ENCODE peak calls at places on chromosome 16, in ten cellular contexts. One of them, this sample, is unnamed.

GRCh38 chr16:3431779-3432219 is 11.5 kb downstream of the ZNF597 start:
- DNase-seq in A549: no peak
- DNase-seq in DND-41: no peak
- DNase-seq in kidney: peak; percentile 74
- DNase-seq in OCI-LY7: no peak
- DNase-seq in H9: no peak
- DNase-seq in neural progenitor cell: no peak
- DNase-seq in mammary epithelial cell: no peak
- DNase-seq in MM.1S: peak; percentile 80
- DNase-seq in right cardiac atrium: peak; percentile 86
- DNase-seq in this sample: no peak

GRCh38 chr16:22217890-22218730 is 12.0 kb downstream of the EEF2K start:
- DNase-seq in right cardiac atrium: peak; percentile 65
- DNase-seq in mammary epithelial cell: no peak
- DNase-seq in A549: peak; percentile 45
- DNase-seq in DND-41: no peak
- DNase-seq in OCI-LY7: peak; percentile 38
- DNase-seq in kidney: no peak
- DNase-seq in MM.1S: no peak
- DNase-seq in H9: peak; percentile 59
- DNase-seq in neural progenitor cell: no peak
- DNase-seq in this sample: peak; percentile 71

GRCh38 chr16:79194291-79194690 is 406.2 kb downstream of the MAF start:
- DNase-seq in mammary epithelial cell: no peak
- DNase-seq in DND-41: no peak
- DNase-seq in MM.1S: no peak
- DNase-seq in H9: no peak
- DNase-seq in A549: no peak
- DNase-seq in kidney: no peak
- DNase-seq in right cardiac atrium: no peak
- DNase-seq in OCI-LY7: no peak
- DNase-seq in neural progenitor cell: no peak
- DNase-seq in this sample: no peak

GRCh38 chr16:46731691-46732555 is 16.2 kb downstream of the MYLK3 start:
- DNase-seq in right cardiac atrium: peak; percentile 79
- DNase-seq in MM.1S: no peak
- DNase-seq in mammary epithelial cell: no peak
- DNase-seq in H9: no peak
- DNase-seq in A549: no peak
- DNase-seq in kidney: peak; percentile 51
- DNase-seq in neural progenitor cell: no peak
- DNase-seq in DND-41: no peak
- DNase-seq in OCI-LY7: no peak
- DNase-seq in this sample: no peak

GRCh38 chr16:528111-529011 is 849 bp downstream of the CAPN15 start:
- DNase-seq in neural progenitor cell: peak; percentile 62
- DNase-seq in right cardiac atrium: peak; percentile 74
- DNase-seq in DND-41: peak; percentile 36
- DNase-seq in mammary epithelial cell: peak; percentile 78
- DNase-seq in OCI-LY7: peak; percentile 37
- DNase-seq in MM.1S: peak; percentile 17
- DNase-seq in H9: no peak
- DNase-seq in kidney: no peak
- DNase-seq in A549: peak; percentile 36
- DNase-seq in this sample: peak; percentile 69

GRCh38 chr16:1046271-1046955 is 26.1 kb upstream of the SSTR5 start:
- DNase-seq in DND-41: no peak
- DNase-seq in kidney: no peak
- DNase-seq in neural progenitor cell: no peak
- DNase-seq in right cardiac atrium: no peak
- DNase-seq in A549: no peak
- DNase-seq in MM.1S: no peak
- DNase-seq in H9: no peak
- DNase-seq in OCI-LY7: no peak
- DNase-seq in mammary epithelial cell: no peak
- DNase-seq in this sample: no peak

GRCh38 chr16:24018485-24018884 is 182.7 kb downstream of the PRKCB start:
- DNase-seq in H9: no peak
- DNase-seq in A549: no peak
- DNase-seq in DND-41: no peak
- DNase-seq in mammary epithelial cell: no peak
- DNase-seq in right cardiac atrium: no peak
- DNase-seq in MM.1S: no peak
- DNase-seq in neural progenitor cell: no peak
- DNase-seq in OCI-LY7: no peak
- DNase-seq in kidney: no peak
- DNase-seq in this sample: no peak

GRCh38 chr16:194516-194915 is 14.3 kb downstream of the HBQ1 start:
- DNase-seq in MM.1S: no peak
- DNase-seq in OCI-LY7: no peak
- DNase-seq in right cardiac atrium: no peak
- DNase-seq in H9: no peak
- DNase-seq in mammary epithelial cell: no peak
- DNase-seq in kidney: no peak
- DNase-seq in DND-41: no peak
- DNase-seq in neural progenitor cell: no peak
- DNase-seq in A549: no peak
- DNase-seq in this sample: no peak

GRCh38 chr16:31386157-31386984 is 6.8 kb upstream of the ITGAD start:
- DNase-seq in kidney: no peak
- DNase-seq in OCI-LY7: no peak
- DNase-seq in MM.1S: peak; percentile 72
- DNase-seq in A549: peak; percentile 49
- DNase-seq in neural progenitor cell: no peak
- DNase-seq in H9: no peak
- DNase-seq in DND-41: no peak
- DNase-seq in mammary epithelial cell: peak; percentile 89
- DNase-seq in right cardiac atrium: no peak
- DNase-seq in this sample: peak; percentile 55

GRCh38 chr16:50281391-50282009 is 15.1 kb downstream of the ADCY7 start:
- DNase-seq in A549: no peak
- DNase-seq in kidney: peak; percentile 53
- DNase-seq in MM.1S: no peak
- DNase-seq in right cardiac atrium: peak; percentile 58
- DNase-seq in DND-41: no peak
- DNase-seq in mammary epithelial cell: no peak
- DNase-seq in H9: no peak
- DNase-seq in OCI-LY7: peak; percentile 20
- DNase-seq in neural progenitor cell: no peak
- DNase-seq in this sample: peak; percentile 51

GRCh38 chr16:9522589-9522988 is 431.1 kb downstream of the HAPSTR1 start:
- DNase-seq in mammary epithelial cell: no peak
- DNase-seq in H9: no peak
- DNase-seq in neural progenitor cell: no peak
- DNase-seq in A549: no peak
- DNase-seq in kidney: no peak
- DNase-seq in MM.1S: no peak
- DNase-seq in OCI-LY7: no peak
- DNase-seq in right cardiac atrium: no peak
- DNase-seq in DND-41: no peak
- DNase-seq in this sample: no peak

GRCh38 chr16:18803569-18804462 is 2.5 kb upstream of the ARL6IP1 start:
- DNase-seq in OCI-LY7: peak; percentile 35
- DNase-seq in kidney: no peak
- DNase-seq in neural progenitor cell: no peak
- DNase-seq in mammary epithelial cell: no peak
- DNase-seq in MM.1S: no peak
- DNase-seq in DND-41: no peak
- DNase-seq in right cardiac atrium: no peak
- DNase-seq in H9: no peak
- DNase-seq in A549: no peak
- DNase-seq in this sample: no peak

GRCh38 chr16:30527635-30528178 is 1.3 kb upstream of the ZNF768 start:
- DNase-seq in neural progenitor cell: no peak
- DNase-seq in mammary epithelial cell: peak; percentile 84
- DNase-seq in A549: no peak
- DNase-seq in kidney: peak; percentile 69
- DNase-seq in DND-41: no peak
- DNase-seq in H9: no peak
- DNase-seq in OCI-LY7: peak; percentile 88
- DNase-seq in right cardiac atrium: no peak
- DNase-seq in MM.1S: peak; percentile 51
- DNase-seq in this sample: peak; percentile 92

GRCh38 chr16:53836680-53837079 is 132.7 kb downstream of the FTO start:
- DNase-seq in neural progenitor cell: no peak
- DNase-seq in kidney: no peak
- DNase-seq in H9: no peak
- DNase-seq in mammary epithelial cell: no peak
- DNase-seq in DND-41: no peak
- DNase-seq in right cardiac atrium: no peak
- DNase-seq in OCI-LY7: no peak
- DNase-seq in A549: no peak
- DNase-seq in MM.1S: no peak
- DNase-seq in this sample: no peak

GRCh38 chr16:85029981-85030381 is 2.4 kb downstream of the KIAA0513 start:
- DNase-seq in A549: no peak
- DNase-seq in right cardiac atrium: no peak
- DNase-seq in H9: no peak
- DNase-seq in DND-41: no peak
- DNase-seq in mammary epithelial cell: no peak
- DNase-seq in neural progenitor cell: no peak
- DNase-seq in kidney: no peak
- DNase-seq in MM.1S: no peak
- DNase-seq in OCI-LY7: no peak
- DNase-seq in this sample: no peak

GRCh38 chr16:85027968-85028637 is 508 bp downstream of the KIAA0513 start:
- DNase-seq in A549: no peak
- DNase-seq in mammary epithelial cell: no peak
- DNase-seq in MM.1S: no peak
- DNase-seq in kidney: no peak
- DNase-seq in H9: no peak
- DNase-seq in neural progenitor cell: peak; percentile 73
- DNase-seq in OCI-LY7: peak; percentile 15
- DNase-seq in DND-41: no peak
- DNase-seq in right cardiac atrium: no peak
- DNase-seq in this sample: peak; percentile 49

GRCh38 chr16:85027349-85027967 is at the start of gene KIAA0513:
- DNase-seq in H9: peak; percentile 91
- DNase-seq in right cardiac atrium: peak; percentile 98
- DNase-seq in MM.1S: peak; percentile 83
- DNase-seq in A549: peak; percentile 92
- DNase-seq in kidney: peak; percentile 98
- DNase-seq in DND-41: peak; percentile 94
- DNase-seq in neural progenitor cell: peak; percentile 98
- DNase-seq in OCI-LY7: peak; percentile 97
- DNase-seq in mammary epithelial cell: peak; percentile 89
- DNase-seq in this sample: peak; percentile 98

GRCh38 chr16:85028638-85029412 is 1.2 kb downstream of the KIAA0513 start:
- DNase-seq in OCI-LY7: no peak
- DNase-seq in DND-41: peak; percentile 23
- DNase-seq in H9: no peak
- DNase-seq in neural progenitor cell: no peak
- DNase-seq in mammary epithelial cell: peak; percentile 90
- DNase-seq in A549: no peak
- DNase-seq in kidney: peak; percentile 88
- DNase-seq in right cardiac atrium: peak; percentile 72
- DNase-seq in MM.1S: peak; percentile 56
- DNase-seq in this sample: peak; percentile 52

GRCh38 chr16:85029413-85029794 is 1.8 kb downstream of the KIAA0513 start:
- DNase-seq in H9: no peak
- DNase-seq in DND-41: peak; percentile 22
- DNase-seq in kidney: no peak
- DNase-seq in mammary epithelial cell: peak; percentile 87
- DNase-seq in right cardiac atrium: no peak
- DNase-seq in neural progenitor cell: no peak
- DNase-seq in MM.1S: peak; percentile 17
- DNase-seq in A549: no peak
- DNase-seq in OCI-LY7: no peak
- DNase-seq in this sample: no peak
- H3K27ac ChIP-seq in H9: no peak overlapping the region
- H3K27ac ChIP-seq in DND-41: no peak overlapping the region
- H3K27ac ChIP-seq in kidney: no peak overlapping the region
- H3K27ac ChIP-seq in mammary epithelial cell: no peak overlapping the region
- H3K27ac ChIP-seq in right cardiac atrium: no peak overlapping the region
- H3K27ac ChIP-seq in neural progenitor cell: no peak overlapping the region
- H3K27ac ChIP-seq in MM.1S: peak overlapping the region; percentile 81
- H3K27ac ChIP-seq in A549: no peak overlapping the region
- H3K27ac ChIP-seq in OCI-LY7: no peak overlapping the region
- H3K27ac ChIP-seq in this sample: no peak overlapping the region

DNA sequence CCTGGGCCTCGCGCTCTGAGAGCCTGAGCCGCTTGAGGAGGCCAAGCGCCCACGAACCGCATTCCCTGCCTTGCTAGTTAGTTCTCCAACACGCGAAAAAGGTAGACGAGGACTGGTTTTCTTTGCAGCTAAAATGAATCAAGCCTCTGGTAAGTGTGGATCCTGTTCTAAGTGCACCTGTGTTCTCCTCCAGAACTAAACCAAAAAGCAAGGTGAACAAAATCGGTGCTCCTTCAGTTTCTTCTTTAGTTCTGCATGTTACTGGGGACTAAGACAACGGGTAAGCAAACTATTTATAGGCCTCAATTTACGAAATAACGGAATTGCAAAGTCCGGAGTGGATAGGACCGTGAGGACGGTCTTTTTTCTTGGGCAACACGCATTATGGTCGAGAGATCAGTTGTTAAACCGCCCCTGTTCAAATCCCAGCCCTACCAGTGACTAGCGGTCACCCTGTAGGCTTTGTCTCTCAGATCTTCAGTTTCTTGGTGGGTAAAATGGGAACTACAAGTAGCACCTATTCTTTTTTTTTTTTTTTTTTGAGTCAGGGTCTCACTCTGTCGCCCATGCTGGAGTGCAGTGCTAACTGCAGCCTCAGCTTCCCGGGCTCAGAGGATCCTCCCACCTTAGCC is 993 bp upstream of the ANKRD11 start:
- DNase-seq in DND-41: peak; percentile 32
- DNase-seq in kidney: no peak
- DNase-seq in right cardiac atrium: no peak
- DNase-seq in OCI-LY7: peak; percentile 62
- DNase-seq in A549: peak; percentile 46
- DNase-seq in neural progenitor cell: peak; percentile 53
- DNase-seq in mammary epithelial cell: no peak
- DNase-seq in MM.1S: no peak
- DNase-seq in H9: no peak
- DNase-seq in this sample: peak; percentile 59
- H3K27ac ChIP-seq in DND-41: peak overlapping the region; percentile 86
- H3K27ac ChIP-seq in kidney: peak overlapping the region; percentile 90
- H3K27ac ChIP-seq in right cardiac atrium: peak overlapping the region; percentile 95
- H3K27ac ChIP-seq in OCI-LY7: peak overlapping the region; percentile 54
- H3K27ac ChIP-seq in A549: peak overlapping the region; percentile 78
- H3K27ac ChIP-seq in neural progenitor cell: peak overlapping the region; percentile 46
- H3K27ac ChIP-seq in mammary epithelial cell: peak overlapping the region; percentile 78
- H3K27ac ChIP-seq in MM.1S: peak overlapping the region; percentile 86
- H3K27ac ChIP-seq in H9: no peak overlapping the region
- H3K27ac ChIP-seq in this sample: no peak overlapping the region

GRCh38 chr16:57191056-57191536 is 5.0 kb downstream of the RSPRY1 start:
- DNase-seq in right cardiac atrium: no peak
- DNase-seq in neural progenitor cell: no peak
- DNase-seq in mammary epithelial cell: peak; percentile 77
- DNase-seq in MM.1S: no peak
- DNase-seq in H9: no peak
- DNase-seq in A549: no peak
- DNase-seq in kidney: no peak
- DNase-seq in DND-41: no peak
- DNase-seq in OCI-LY7: no peak
- DNase-seq in this sample: no peak
- H3K27ac ChIP-seq in right cardiac atrium: no peak overlapping the region
- H3K27ac ChIP-seq in neural progenitor cell: no peak overlapping the region
- H3K27ac ChIP-seq in mammary epithelial cell: peak overlapping the region; percentile 24
- H3K27ac ChIP-seq in MM.1S: no peak overlapping the region
- H3K27ac ChIP-seq in H9: no peak overlapping the region
- H3K27ac ChIP-seq in A549: peak overlapping the region; percentile 86
- H3K27ac ChIP-seq in kidney: no peak overlapping the region
- H3K27ac ChIP-seq in DND-41: no peak overlapping the region
- H3K27ac ChIP-seq in OCI-LY7: no peak overlapping the region
- H3K27ac ChIP-seq in this sample: no peak overlapping the region

GRCh38 chr16:86298166-86299131 is 211.9 kb upstream of the FOXF1 start:
- DNase-seq in DND-41: no peak
- DNase-seq in kidney: no peak
- DNase-seq in A549: no peak
- DNase-seq in H9: no peak
- DNase-seq in neural progenitor cell: peak; percentile 7
- DNase-seq in right cardiac atrium: no peak
- DNase-seq in mammary epithelial cell: no peak
- DNase-seq in MM.1S: no peak
- DNase-seq in OCI-LY7: no peak
- DNase-seq in this sample: no peak
- H3K27ac ChIP-seq in DND-41: no peak overlapping the region
- H3K27ac ChIP-seq in kidney: no peak overlapping the region
- H3K27ac ChIP-seq in A549: no peak overlapping the region
- H3K27ac ChIP-seq in H9: no peak overlapping the region
- H3K27ac ChIP-seq in neural progenitor cell: no peak overlapping the region
- H3K27ac ChIP-seq in right cardiac atrium: no peak overlapping the region
- H3K27ac ChIP-seq in mammary epithelial cell: no peak overlapping the region
- H3K27ac ChIP-seq in MM.1S: no peak overlapping the region
- H3K27ac ChIP-seq in OCI-LY7: no peak overlapping the region
- H3K27ac ChIP-seq in this sample: no peak overlapping the region

This sample was measured in Karpas-422.